ENCODE peak calls at places on chromosomes 3 and 15, in ten cellular contexts. F, W, M, N, Y, X, G, D, C and Q are unnamed samples.

GRCh38 chr3:101703169-101703568 is 16.7 kb upstream of the RPL24 start:
- DNase-seq in Y (no peak), N (no peak), G (no peak), W (no peak), D (no peak), C (no peak), F (no peak), X (no peak), M (no peak), Q (no peak)

GRCh38 chr3:182913889-182914288 is 66.4 kb downstream of the DCUN1D1 start:
- DNase-seq in F (no peak), M (no peak), N (no peak), W (no peak), X (no peak), G (no peak), D (no peak), Y (no peak), C (no peak), Q (no peak)

GRCh38 chr15:38864827-38865604 is 300.4 kb upstream of the RASGRP1 start:
- DNase-seq in W (peak; percentile 95), X (no peak), G (peak; percentile 58), D (peak; percentile 92), M (no peak), C (peak; percentile 74), F (peak; percentile 41), Y (peak; percentile 64), N (peak; percentile 44), Q (peak; percentile 52)

GRCh38 chr3:169787120-169787519 is 13.9 kb downstream of the MYNN start:
- DNase-seq in F (no peak), G (no peak), X (no peak), D (no peak), C (no peak), M (no peak), Y (no peak), W (no peak), N (no peak), Q (no peak)

GRCh38 chr15:49645277-49645676 is 24.4 kb downstream of the DTWD1 start:
- DNase-seq in Y (no peak), M (no peak), X (no peak), N (no peak), G (no peak), C (no peak), F (no peak), W (no peak), D (no peak), Q (no peak)

GRCh38 chr3:7754653-7755052 is 747.0 kb upstream of the LMCD1 start:
- DNase-seq in F (no peak), X (no peak), Y (no peak), M (no peak), G (no peak), N (no peak), D (no peak), W (no peak), C (no peak), Q (no peak)

GRCh38 chr15:67472957-67473356 is 48.0 kb upstream of the C15orf61 start:
- DNase-seq in Y (no peak), G (no peak), F (no peak), M (no peak), C (no peak), W (peak; percentile 33), N (no peak), X (no peak), D (peak; percentile 23), Q (no peak)

GRCh38 chr3:48989126-48989795 is 780 bp upstream of the P4HTM start:
- DNase-seq in F (no peak), Y (no peak), M (no peak), G (no peak), C (no peak), N (no peak), D (peak; percentile 50), W (no peak), X (no peak), Q (peak; percentile 46)

GRCh38 chr3:113753376-113753985 is 6.6 kb downstream of the ATP6V1A start:
- DNase-seq in N (no peak), G (no peak), C (no peak), F (no peak), Y (no peak), M (no peak), X (no peak), W (no peak), D (no peak), Q (no peak)
- H3K27ac ChIP-seq in N (no peak overlapping the region), G (no peak overlapping the region), C (no peak overlapping the region), F (no peak overlapping the region), Y (no peak overlapping the region), M (no peak overlapping the region), X (no peak overlapping the region), W (no peak overlapping the region), D (no peak overlapping the region), Q (no peak overlapping the region)

GRCh38 chr3:32154180-32154579 is 47.8 kb downstream of the GPD1L start:
- DNase-seq in N (no peak), M (no peak), Y (no peak), D (peak; percentile 11), X (no peak), C (no peak), W (no peak), F (no peak), G (no peak), Q (no peak)

GRCh38 chr3:32148356-32148755 is 41.9 kb downstream of the GPD1L start:
- DNase-seq in Y (no peak), G (no peak), M (no peak), X (no peak), C (no peak), D (no peak), N (no peak), F (no peak), W (no peak), Q (no peak)

GRCh38 chr3:32155117-32155516 is 48.7 kb downstream of the GPD1L start:
- DNase-seq in N (no peak), M (no peak), G (no peak), W (no peak), D (no peak), F (no peak), Y (no peak), C (no peak), X (no peak), Q (no peak)

GRCh38 chr3:32157600-32158264 is 51.3 kb downstream of the GPD1L start:
- DNase-seq in X (no peak), W (no peak), C (no peak), G (no peak), Y (no peak), M (no peak), N (no peak), F (peak; percentile 61), D (no peak), Q (no peak)

DNA sequence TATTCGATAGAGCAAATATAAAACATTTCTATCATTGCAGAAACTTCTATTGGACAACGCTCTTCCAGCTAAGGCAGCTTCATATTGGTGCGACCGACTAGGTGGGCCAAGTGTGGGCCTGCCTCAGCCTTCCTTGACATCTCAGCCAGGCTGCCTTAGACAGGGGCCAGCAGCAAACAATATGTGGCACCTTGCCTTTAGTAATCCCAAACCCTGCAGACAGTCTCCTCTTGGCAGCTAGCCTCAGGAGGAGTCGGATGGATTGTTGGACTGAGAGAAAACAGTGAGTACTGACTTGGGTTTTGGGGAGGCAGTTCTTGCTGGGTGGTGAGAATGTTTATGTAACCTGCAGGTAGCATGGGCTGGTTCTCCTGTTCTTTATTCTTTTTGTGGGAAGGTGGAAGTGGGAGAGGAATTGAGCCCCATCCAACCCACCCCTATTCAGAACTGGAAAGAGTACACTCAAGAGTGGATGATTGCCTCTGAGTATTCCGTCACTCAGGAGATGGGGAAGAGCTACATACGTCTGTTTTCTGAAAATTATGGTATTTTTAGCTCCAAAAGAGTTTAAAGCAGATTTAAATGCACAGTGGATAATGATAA is 47.1 kb downstream of the GPD1L start:
- DNase-seq in D (no peak), M (no peak), G (no peak), W (no peak), C (no peak), N (no peak), F (no peak), X (no peak), Y (no peak), Q (no peak)
- H3K36me3 ChIP-seq in D (no peaks in the 10 kb centered on the region), M (no peaks in the 10 kb centered on the region), G (no peaks in the 10 kb centered on the region), W (no peaks in the 10 kb centered on the region), C (no peaks in the 10 kb centered on the region), N (no peaks in the 10 kb centered on the region), F (peaks cover 67% of the 10 kb centered on the region), X (peaks cover 47% of the 10 kb centered on the region), Y (peaks cover 77% of the 10 kb centered on the region), Q (peaks cover 2% of the 10 kb centered on the region)

GRCh38 chr15:45634442-45635190 is at the start of gene SQOR:
- DNase-seq in W (peak; percentile 51), F (peak; percentile 91), G (peak; percentile 71), C (peak; percentile 76), D (peak; percentile 79), N (peak; percentile 68), Y (peak; percentile 93), M (peak; percentile 82), X (peak; percentile 96), Q (peak; percentile 94)

GRCh38 chr15:45638641-45639040 is 3.8 kb downstream of the SQOR start:
- DNase-seq in G (no peak), D (no peak), W (no peak), M (no peak), N (no peak), X (no peak), Y (no peak), C (no peak), F (no peak), Q (no peak)

GRCh38 chr15:45635191-45635638 is 386 bp downstream of the SQOR start:
- DNase-seq in N (peak; percentile 38), W (no peak), F (peak; percentile 79), G (peak; percentile 57), Y (peak; percentile 84), C (peak; percentile 56), X (peak; percentile 91), D (peak; percentile 53), M (peak; percentile 45), Q (peak; percentile 92)

GRCh38 chr15:45635763-45636292 is 999 bp downstream of the SQOR start:
- DNase-seq in C (no peak), F (no peak), G (no peak), Y (no peak), M (no peak), W (no peak), X (no peak), N (no peak), D (no peak), Q (no peak)

DNA sequence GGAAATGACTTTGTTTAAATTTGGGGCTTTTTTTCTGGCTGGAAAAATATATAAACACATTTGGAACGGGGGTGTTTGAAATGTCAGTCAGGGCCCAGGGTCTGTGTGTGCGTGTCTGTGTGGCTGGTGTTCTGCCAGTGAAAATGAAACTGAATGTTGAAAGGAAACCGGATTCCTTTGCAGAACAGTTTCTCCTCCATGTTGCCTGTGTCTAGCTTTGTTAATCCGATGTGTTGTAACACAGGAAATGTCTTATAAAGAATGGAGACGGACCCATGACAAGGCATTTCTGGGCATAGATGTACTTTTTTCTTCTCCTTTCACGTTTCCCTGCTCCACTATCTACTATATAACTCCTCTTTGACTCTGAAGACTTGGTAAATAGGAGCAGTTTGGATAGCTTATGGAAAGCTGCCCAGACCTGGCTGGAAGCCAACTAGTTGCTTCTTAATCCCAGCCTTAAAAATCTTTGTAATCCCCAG is 2.8 kb downstream of the SQOR start:
- DNase-seq in M (no peak), Y (peak; percentile 64), X (no peak), G (no peak), C (peak; percentile 70), N (no peak), W (peak; percentile 98), D (peak; percentile 85), F (peak; percentile 45), Q (peak; percentile 70)
- H3K4me3 ChIP-seq in M (peak overlapping the region; percentile 50), Y (peak overlapping the region; percentile 75), X (peak overlapping the region; percentile 87), G (no peak overlapping the region), C (peak overlapping the region; percentile 3), N (no peak overlapping the region), W (peak overlapping the region; percentile 23), D (peak overlapping the region; percentile 51), F (peak overlapping the region; percentile 17), Q (peak overlapping the region; percentile 23)

GRCh38 chr3:171789759-171790505 is 20.4 kb downstream of the PLD1 start:
- DNase-seq in D (no peak), Y (no peak), M (no peak), X (no peak), N (no peak), W (no peak), G (no peak), C (no peak), F (no peak), Q (no peak)

GRCh38 chr3:171791695-171792082 is 18.6 kb downstream of the PLD1 start:
- DNase-seq in Y (no peak), G (no peak), F (no peak), M (no peak), N (no peak), D (peak; percentile 19), X (no peak), W (peak; percentile 54), C (no peak), Q (no peak)

GRCh38 chr3:171790574-171790897 is 19.7 kb downstream of the PLD1 start:
- DNase-seq in N (no peak), W (no peak), M (no peak), D (no peak), F (no peak), Y (no peak), X (no peak), G (no peak), C (no peak), Q (no peak)

GRCh38 chr3:171790898-171791694 is 19.2 kb downstream of the PLD1 start:
- DNase-seq in G (no peak), W (peak; percentile 62), X (no peak), D (peak; percentile 11), F (no peak), C (no peak), N (no peak), Y (no peak), M (no peak), Q (no peak)

GRCh38 chr3:171792549-171792948 is 17.7 kb downstream of the PLD1 start:
- DNase-seq in C (no peak), G (no peak), W (no peak), N (no peak), M (no peak), D (no peak), X (no peak), F (no peak), Y (no peak), Q (no peak)
- H3K27ac ChIP-seq in C (peak overlapping the region; percentile 18), G (no peak overlapping the region), W (no peak overlapping the region), N (no peak overlapping the region), M (peak overlapping the region; percentile 68), D (no peak overlapping the region), X (peak overlapping the region; percentile 39), F (no peak overlapping the region), Y (no peak overlapping the region), Q (no peak overlapping the region)